ENCODE peak calls at places on chromosomes 2 and 18, in ten cellular contexts. One of them, this sample, is unnamed.

GRCh38 chr2:69955029-69955428 is 6.4 kb downstream of the ASPRV1 start:
- DNase-seq in fibroblast of pulmonary artery: no peak
- DNase-seq in astrocyte of the spinal cord: no peak
- DNase-seq in sigmoid colon: no peak
- DNase-seq in right atrium auricular region: no peak
- DNase-seq in body of pancreas: no peak
- DNase-seq in progenitor cell of endocrine pancreas: no peak
- DNase-seq in fibroblast of the aortic adventitia: no peak
- DNase-seq in astrocyte: no peak
- DNase-seq in A549: no peak
- DNase-seq in this sample: peak

GRCh38 chr2:192151848-192152247 is 42.9 kb downstream of the TMEFF2 start:
- DNase-seq in astrocyte of the spinal cord: peak
- DNase-seq in sigmoid colon: no peak
- DNase-seq in astrocyte: peak
- DNase-seq in progenitor cell of endocrine pancreas: no peak
- DNase-seq in fibroblast of pulmonary artery: peak
- DNase-seq in body of pancreas: no peak
- DNase-seq in fibroblast of the aortic adventitia: peak
- DNase-seq in right atrium auricular region: no peak
- DNase-seq in A549: no peak
- DNase-seq in this sample: no peak

GRCh38 chr18:79458131-79458838 is 62.6 kb downstream of the NFATC1 start:
- DNase-seq in A549: peak
- DNase-seq in fibroblast of the aortic adventitia: peak
- DNase-seq in astrocyte of the spinal cord: peak
- DNase-seq in body of pancreas: peak
- DNase-seq in progenitor cell of endocrine pancreas: peak
- DNase-seq in right atrium auricular region: peak
- DNase-seq in fibroblast of pulmonary artery: peak
- DNase-seq in sigmoid colon: peak
- DNase-seq in astrocyte: peak
- DNase-seq in this sample: peak

GRCh38 chr2:232235716-232236115 is 142.8 kb upstream of the ALPP start:
- DNase-seq in fibroblast of pulmonary artery: no peak
- DNase-seq in fibroblast of the aortic adventitia: no peak
- DNase-seq in right atrium auricular region: no peak
- DNase-seq in astrocyte of the spinal cord: peak
- DNase-seq in progenitor cell of endocrine pancreas: no peak
- DNase-seq in A549: no peak
- DNase-seq in sigmoid colon: no peak
- DNase-seq in body of pancreas: peak
- DNase-seq in astrocyte: no peak
- DNase-seq in this sample: no peak

GRCh38 chr2:238973038-238973772 is 125.3 kb downstream of the TWIST2 start:
- DNase-seq in body of pancreas: no peak
- DNase-seq in progenitor cell of endocrine pancreas: no peak
- DNase-seq in A549: no peak
- DNase-seq in sigmoid colon: no peak
- DNase-seq in astrocyte of the spinal cord: peak
- DNase-seq in fibroblast of pulmonary artery: peak
- DNase-seq in astrocyte: peak
- DNase-seq in right atrium auricular region: no peak
- DNase-seq in fibroblast of the aortic adventitia: peak
- DNase-seq in this sample: no peak

GRCh38 chr2:222943820-222944219 is 83.0 kb downstream of the ACSL3 start:
- DNase-seq in fibroblast of pulmonary artery: peak
- DNase-seq in astrocyte: peak
- DNase-seq in A549: no peak
- DNase-seq in body of pancreas: no peak
- DNase-seq in sigmoid colon: no peak
- DNase-seq in fibroblast of the aortic adventitia: peak
- DNase-seq in astrocyte of the spinal cord: peak
- DNase-seq in right atrium auricular region: no peak
- DNase-seq in progenitor cell of endocrine pancreas: no peak
- DNase-seq in this sample: no peak

GRCh38 chr2:138373993-138374408 is 127.6 kb upstream of the SPOPL start:
- DNase-seq in progenitor cell of endocrine pancreas: no peak
- DNase-seq in sigmoid colon: no peak
- DNase-seq in astrocyte: peak
- DNase-seq in A549: peak
- DNase-seq in body of pancreas: peak
- DNase-seq in astrocyte of the spinal cord: peak
- DNase-seq in fibroblast of pulmonary artery: peak
- DNase-seq in right atrium auricular region: no peak
- DNase-seq in fibroblast of the aortic adventitia: peak
- DNase-seq in this sample: peak

GRCh38 chr2:180279581-180279980 is 272.5 kb upstream of the CWC22 start:
- DNase-seq in right atrium auricular region: no peak
- DNase-seq in A549: no peak
- DNase-seq in fibroblast of the aortic adventitia: no peak
- DNase-seq in astrocyte of the spinal cord: no peak
- DNase-seq in progenitor cell of endocrine pancreas: no peak
- DNase-seq in astrocyte: no peak
- DNase-seq in body of pancreas: no peak
- DNase-seq in fibroblast of pulmonary artery: no peak
- DNase-seq in sigmoid colon: no peak
- DNase-seq in this sample: no peak

GRCh38 chr2:216188956-216189355 is 79.8 kb downstream of the XRCC5 start:
- DNase-seq in fibroblast of pulmonary artery: no peak
- DNase-seq in progenitor cell of endocrine pancreas: no peak
- DNase-seq in A549: no peak
- DNase-seq in body of pancreas: no peak
- DNase-seq in right atrium auricular region: no peak
- DNase-seq in astrocyte: no peak
- DNase-seq in sigmoid colon: no peak
- DNase-seq in astrocyte of the spinal cord: peak
- DNase-seq in fibroblast of the aortic adventitia: peak
- DNase-seq in this sample: no peak

GRCh38 chr2:28233070-28233718 is 159.5 kb upstream of the FOSL2 start:
- DNase-seq in fibroblast of the aortic adventitia: peak
- DNase-seq in fibroblast of pulmonary artery: peak
- DNase-seq in astrocyte of the spinal cord: no peak
- DNase-seq in astrocyte: peak
- DNase-seq in A549: peak
- DNase-seq in right atrium auricular region: no peak
- DNase-seq in sigmoid colon: no peak
- DNase-seq in body of pancreas: peak
- DNase-seq in progenitor cell of endocrine pancreas: no peak
- DNase-seq in this sample: peak

DNA sequence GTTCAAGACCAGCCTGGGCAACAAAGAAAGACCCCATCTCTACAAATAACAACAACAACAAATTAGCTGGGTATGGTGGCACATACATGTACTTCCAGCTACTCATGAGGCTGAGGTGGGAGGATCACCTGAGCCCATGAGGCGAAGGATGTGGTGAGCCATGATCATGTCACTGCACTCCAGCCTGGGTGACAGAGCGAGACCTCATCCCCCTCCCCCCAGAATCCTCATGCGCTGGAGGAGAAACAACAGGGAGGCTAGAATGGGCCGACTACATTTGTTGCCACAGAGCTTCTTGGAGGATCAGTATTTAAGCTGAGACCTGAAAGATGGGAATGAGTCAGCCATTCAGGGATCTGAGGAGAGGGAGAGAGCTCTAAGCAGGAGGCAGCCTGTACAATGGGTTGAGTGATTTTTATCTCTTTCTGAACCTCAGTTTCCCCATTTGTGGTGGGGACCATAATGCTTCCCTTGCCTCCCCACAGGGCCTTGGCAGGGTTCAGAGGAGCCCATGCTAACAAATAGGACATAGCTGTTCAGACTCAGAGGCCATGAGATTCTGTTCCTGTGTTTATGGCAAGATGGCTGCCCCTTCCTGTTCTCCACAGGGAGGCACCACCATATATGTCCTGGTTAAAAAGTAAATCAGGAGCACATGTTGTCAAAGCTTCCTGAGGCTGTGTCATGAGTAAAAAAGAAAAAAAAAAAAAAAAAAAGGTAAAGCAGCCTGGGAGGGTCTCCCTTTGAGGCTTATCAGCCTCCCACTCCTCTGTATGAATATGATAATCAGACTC is 131.4 kb upstream of the HAAO start:
- DNase-seq in astrocyte of the spinal cord: peak
- DNase-seq in fibroblast of the aortic adventitia: peak
- DNase-seq in right atrium auricular region: no peak
- DNase-seq in astrocyte: peak
- DNase-seq in body of pancreas: no peak
- DNase-seq in A549: no peak
- DNase-seq in fibroblast of pulmonary artery: peak
- DNase-seq in sigmoid colon: no peak
- DNase-seq in progenitor cell of endocrine pancreas: no peak
- DNase-seq in this sample: no peak
- TF ChIP-seq CTCF in astrocyte of the spinal cord: no peak
- TF ChIP-seq CTCF in fibroblast of the aortic adventitia: peak
- TF ChIP-seq CTCF in right atrium auricular region: no peak
- TF ChIP-seq CTCF in astrocyte: no peak
- TF ChIP-seq CTCF in body of pancreas: no peak
- TF ChIP-seq CTCF in A549: no peak
- TF ChIP-seq CTCF in fibroblast of pulmonary artery: no peak
- TF ChIP-seq CTCF in sigmoid colon: no peak
- TF ChIP-seq CTCF in progenitor cell of endocrine pancreas: no peak
- TF ChIP-seq CTCF in this sample: no peak

GRCh38 chr2:121045245-121045644 is 239.8 kb downstream of the TFCP2L1 start:
- DNase-seq in body of pancreas: no peak
- DNase-seq in astrocyte of the spinal cord: no peak
- DNase-seq in fibroblast of the aortic adventitia: no peak
- DNase-seq in A549: no peak
- DNase-seq in progenitor cell of endocrine pancreas: no peak
- DNase-seq in right atrium auricular region: no peak
- DNase-seq in astrocyte: no peak
- DNase-seq in fibroblast of pulmonary artery: no peak
- DNase-seq in sigmoid colon: no peak
- DNase-seq in this sample: no peak

GRCh38 chr2:121044412-121044811 is 240.6 kb downstream of the TFCP2L1 start:
- DNase-seq in fibroblast of pulmonary artery: no peak
- DNase-seq in sigmoid colon: no peak
- DNase-seq in progenitor cell of endocrine pancreas: no peak
- DNase-seq in astrocyte: no peak
- DNase-seq in fibroblast of the aortic adventitia: no peak
- DNase-seq in A549: no peak
- DNase-seq in astrocyte of the spinal cord: no peak
- DNase-seq in body of pancreas: no peak
- DNase-seq in right atrium auricular region: no peak
- DNase-seq in this sample: no peak

GRCh38 chr2:121041516-121041915 is 243.5 kb downstream of the TFCP2L1 start:
- DNase-seq in A549: no peak
- DNase-seq in body of pancreas: no peak
- DNase-seq in fibroblast of pulmonary artery: no peak
- DNase-seq in astrocyte of the spinal cord: no peak
- DNase-seq in fibroblast of the aortic adventitia: no peak
- DNase-seq in right atrium auricular region: no peak
- DNase-seq in progenitor cell of endocrine pancreas: no peak
- DNase-seq in sigmoid colon: no peak
- DNase-seq in astrocyte: no peak
- DNase-seq in this sample: no peak

GRCh38 chr2:121043061-121043826 is 241.8 kb downstream of the TFCP2L1 start:
- DNase-seq in body of pancreas: no peak
- DNase-seq in astrocyte of the spinal cord: no peak
- DNase-seq in A549: no peak
- DNase-seq in right atrium auricular region: no peak
- DNase-seq in progenitor cell of endocrine pancreas: no peak
- DNase-seq in fibroblast of the aortic adventitia: no peak
- DNase-seq in astrocyte: no peak
- DNase-seq in sigmoid colon: no peak
- DNase-seq in fibroblast of pulmonary artery: no peak
- DNase-seq in this sample: no peak

GRCh38 chr2:121043827-121044222 is 241.2 kb downstream of the TFCP2L1 start:
- DNase-seq in sigmoid colon: no peak
- DNase-seq in fibroblast of the aortic adventitia: no peak
- DNase-seq in A549: no peak
- DNase-seq in body of pancreas: no peak
- DNase-seq in astrocyte of the spinal cord: no peak
- DNase-seq in right atrium auricular region: no peak
- DNase-seq in fibroblast of pulmonary artery: no peak
- DNase-seq in progenitor cell of endocrine pancreas: no peak
- DNase-seq in astrocyte: no peak
- DNase-seq in this sample: no peak
- TF ChIP-seq CTCF in sigmoid colon: no peak
- TF ChIP-seq CTCF in fibroblast of the aortic adventitia: peak
- TF ChIP-seq CTCF in A549: no peak
- TF ChIP-seq CTCF in body of pancreas: no peak
- TF ChIP-seq CTCF in astrocyte of the spinal cord: no peak
- TF ChIP-seq CTCF in right atrium auricular region: no peak
- TF ChIP-seq CTCF in fibroblast of pulmonary artery: peak
- TF ChIP-seq CTCF in progenitor cell of endocrine pancreas: no peak
- TF ChIP-seq CTCF in astrocyte: no peak
- TF ChIP-seq CTCF in this sample: no peak

GRCh38 chr2:120436460-120436739 is 90.5 kb downstream of the INHBB start:
- DNase-seq in astrocyte: no peak
- DNase-seq in sigmoid colon: peak
- DNase-seq in right atrium auricular region: no peak
- DNase-seq in progenitor cell of endocrine pancreas: no peak
- DNase-seq in body of pancreas: no peak
- DNase-seq in fibroblast of pulmonary artery: no peak
- DNase-seq in fibroblast of the aortic adventitia: no peak
- DNase-seq in A549: no peak
- DNase-seq in astrocyte of the spinal cord: no peak
- DNase-seq in this sample: no peak

GRCh38 chr2:120437604-120438000 is 91.7 kb downstream of the INHBB start:
- DNase-seq in progenitor cell of endocrine pancreas: no peak
- DNase-seq in fibroblast of the aortic adventitia: no peak
- DNase-seq in sigmoid colon: peak
- DNase-seq in A549: no peak
- DNase-seq in body of pancreas: no peak
- DNase-seq in fibroblast of pulmonary artery: no peak
- DNase-seq in astrocyte of the spinal cord: no peak
- DNase-seq in astrocyte: no peak
- DNase-seq in right atrium auricular region: no peak
- DNase-seq in this sample: no peak

GRCh38 chr2:120438301-120439066 is 92.5 kb downstream of the INHBB start:
- DNase-seq in sigmoid colon: peak
- DNase-seq in body of pancreas: no peak
- DNase-seq in progenitor cell of endocrine pancreas: no peak
- DNase-seq in A549: no peak
- DNase-seq in fibroblast of the aortic adventitia: no peak
- DNase-seq in fibroblast of pulmonary artery: no peak
- DNase-seq in right atrium auricular region: no peak
- DNase-seq in astrocyte: no peak
- DNase-seq in astrocyte of the spinal cord: no peak
- DNase-seq in this sample: no peak

GRCh38 chr2:120435671-120436459 is 89.9 kb downstream of the INHBB start:
- DNase-seq in right atrium auricular region: no peak
- DNase-seq in A549: no peak
- DNase-seq in astrocyte: no peak
- DNase-seq in body of pancreas: no peak
- DNase-seq in sigmoid colon: no peak
- DNase-seq in fibroblast of pulmonary artery: no peak
- DNase-seq in fibroblast of the aortic adventitia: no peak
- DNase-seq in progenitor cell of endocrine pancreas: no peak
- DNase-seq in astrocyte of the spinal cord: no peak
- DNase-seq in this sample: no peak

GRCh38 chr2:120436885-120437603 is 91.1 kb downstream of the INHBB start:
- DNase-seq in fibroblast of the aortic adventitia: peak
- DNase-seq in fibroblast of pulmonary artery: peak
- DNase-seq in body of pancreas: peak
- DNase-seq in astrocyte: no peak
- DNase-seq in A549: peak
- DNase-seq in progenitor cell of endocrine pancreas: no peak
- DNase-seq in right atrium auricular region: no peak
- DNase-seq in sigmoid colon: no peak
- DNase-seq in astrocyte of the spinal cord: peak
- DNase-seq in this sample: peak
- TF ChIP-seq CTCF in fibroblast of the aortic adventitia: peak
- TF ChIP-seq CTCF in fibroblast of pulmonary artery: peak
- TF ChIP-seq CTCF in body of pancreas: peak
- TF ChIP-seq CTCF in astrocyte: peak
- TF ChIP-seq CTCF in A549: peak
- TF ChIP-seq CTCF in progenitor cell of endocrine pancreas: peak
- TF ChIP-seq CTCF in right atrium auricular region: no peak
- TF ChIP-seq CTCF in sigmoid colon: no peak
- TF ChIP-seq CTCF in astrocyte of the spinal cord: peak
- TF ChIP-seq CTCF in this sample: peak

GRCh38 chr18:48711651-48712486 is 173.0 kb downstream of the CTIF start:
- DNase-seq in astrocyte of the spinal cord: peak
- DNase-seq in sigmoid colon: no peak
- DNase-seq in right atrium auricular region: peak
- DNase-seq in fibroblast of the aortic adventitia: peak
- DNase-seq in progenitor cell of endocrine pancreas: peak
- DNase-seq in A549: peak
- DNase-seq in fibroblast of pulmonary artery: peak
- DNase-seq in astrocyte: no peak
- DNase-seq in body of pancreas: peak
- DNase-seq in this sample: peak
- TF ChIP-seq CTCF in astrocyte of the spinal cord: peak
- TF ChIP-seq CTCF in sigmoid colon: peak
- TF ChIP-seq CTCF in right atrium auricular region: peak
- TF ChIP-seq CTCF in fibroblast of the aortic adventitia: peak
- TF ChIP-seq CTCF in progenitor cell of endocrine pancreas: peak
- TF ChIP-seq CTCF in A549: no peak
- TF ChIP-seq CTCF in fibroblast of pulmonary artery: peak
- TF ChIP-seq CTCF in astrocyte: peak
- TF ChIP-seq CTCF in body of pancreas: no peak
- TF ChIP-seq CTCF in this sample: peak